ENCODE peak calls at places on chromosomes 6 and 20, in five cellular contexts. O is H1, G is K562, J is HepG2, U is GM12878. N is an unnamed sample.

GRCh38 chr6:140571139-140571538 is 1196.7 kb upstream of the CITED2 start:
- DNase-seq in U (no peak), O (no peak), G (no peak), J (no peak), N (no peak)

GRCh38 chr6:78607188-78607587 is 260.2 kb upstream of the IRAK1BP1 start:
- DNase-seq in G (no peak), O (no peak), U (no peak), J (no peak), N (no peak)

GRCh38 chr20:36439731-36440072 is 101.6 kb upstream of the MYL9 start:
- DNase-seq in J (no peak), G (no peak), O (no peak), U (no peak), N (no peak)

GRCh38 chr6:163180874-163181541 is 233.5 kb upstream of the QKI start:
- DNase-seq in O (peak), G (peak), J (peak), U (no peak), N (peak)

GRCh38 chr6:62150048-62150663 is 135.9 kb downstream of the KHDRBS2 start:
- DNase-seq in J (peak), U (no peak), O (no peak), G (peak), N (peak)

GRCh38 chr20:48879609-48880008 is 41.9 kb upstream of the ARFGEF2 start:
- DNase-seq in U (no peak), O (no peak), G (no peak), J (no peak), N (no peak)

GRCh38 chr6:2103644-2104523 is 141.5 kb downstream of the GMDS start:
- DNase-seq in O (no peak), J (peak), U (peak), G (no peak), N (peak)

GRCh38 chr20:47198254-47198671 is 158.2 kb downstream of the ZMYND8 start:
- DNase-seq in J (no peak), G (no peak), O (no peak), U (peak), N (no peak)

GRCh38 chr20:18811186-18811585 is 2.4 kb upstream of the SCP2D1 start:
- DNase-seq in O (no peak), G (no peak), J (no peak), U (no peak), N (no peak)

DNA sequence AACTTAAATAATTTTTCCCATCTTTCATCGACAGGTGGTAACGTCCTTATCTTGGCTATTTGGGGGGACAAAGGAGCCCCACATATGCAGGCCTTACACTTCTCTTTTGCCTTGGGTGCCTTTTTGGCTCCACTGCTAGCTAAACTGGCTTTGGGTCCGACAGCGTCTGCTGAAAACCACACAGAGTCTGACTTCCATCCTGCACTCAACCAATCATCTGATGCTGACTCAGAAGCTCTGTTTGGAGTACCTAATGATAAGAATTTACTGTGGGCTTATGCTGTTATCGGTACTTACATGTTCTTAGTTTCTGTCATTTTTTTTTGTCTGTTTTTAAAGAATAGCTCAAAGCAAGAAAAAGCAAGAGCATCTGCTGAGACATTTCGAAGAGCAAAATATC is 178.5 kb downstream of the SLC16A10 start:
- DNase-seq in J (no peak), G (peak), U (no peak), O (no peak), N (no peak)
- TF ChIP-seq KDM1A in J (no peak), G (no peak), U (no peak), O (no peak), N (no peak)

GRCh38 chr6:134034478-134034877 is 17.9 kb downstream of the SLC2A12 start:
- DNase-seq in O (no peak), J (no peak), U (no peak), G (peak), N (no peak)

GRCh38 chr6:134028438-134028837 is 24.0 kb downstream of the SLC2A12 start:
- DNase-seq in O (no peak), G (no peak), U (no peak), J (no peak), N (no peak)

GRCh38 chr6:134031696-134032255 is 20.6 kb downstream of the SLC2A12 start:
- DNase-seq in G (no peak), J (no peak), U (no peak), O (no peak), N (no peak)

GRCh38 chr6:134026597-134026996 is 25.8 kb downstream of the SLC2A12 start:
- DNase-seq in J (no peak), U (no peak), G (peak), O (no peak), N (no peak)

GRCh38 chr6:134029495-134030455 is 22.6 kb downstream of the SLC2A12 start:
- DNase-seq in G (peak), O (no peak), J (no peak), U (no peak), N (peak)
- TF ChIP-seq KDM1A in G (peak), O (no peak), J (no peak), U (no peak), N (no peak)

GRCh38 chr6:28725890-28726348 is 197.9 kb downstream of the TRIM27 start:
- DNase-seq in J (peak), U (no peak), O (peak), G (peak), N (no peak)
- TF ChIP-seq KDM1A in J (no peak), U (no peak), O (no peak), G (peak), N (no peak)

DNA sequence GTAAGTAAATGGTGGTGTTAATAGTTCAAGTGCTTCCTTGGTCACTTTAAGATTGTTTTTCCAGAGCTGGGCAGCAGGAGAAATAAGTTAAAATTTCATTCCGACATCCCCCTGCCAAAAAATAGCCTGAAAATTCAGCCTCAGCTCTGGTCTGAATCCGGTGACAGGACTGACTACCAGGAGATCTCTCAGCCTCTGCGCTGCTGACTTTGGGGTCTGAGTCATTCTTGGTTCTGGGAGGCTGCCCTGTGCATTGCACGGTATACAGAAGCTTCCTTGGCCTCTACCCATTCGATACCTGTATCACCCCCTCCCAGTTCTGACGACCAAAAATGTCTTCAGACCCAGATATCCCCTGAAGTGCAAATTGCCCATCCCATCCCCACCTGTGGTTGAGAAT is 36.3 kb upstream of the TFAP2C start:
- DNase-seq in G (no peak), U (no peak), O (no peak), J (no peak), N (no peak)
- TF ChIP-seq KDM1A in G (no peak), U (no peak), O (no peak), J (no peak), N (no peak)